ENCODE peak calls at places on chromosomes 12 and 14, in four cellular contexts. J is IMR-90, Y is mesenchymal stem cell, V is MM.1S. F is an unnamed sample.

GRCh38 chr14:74913986-74914573 is 9.0 kb downstream of the RPS6KL1 start:
- DNase-seq in J (peak; percentile 77), Y (peak; percentile 81), V (no peak), F (peak; percentile 83)

GRCh38 chr14:104150201-104151027 is 12.0 kb downstream of the KIF26A start:
- DNase-seq in J (no peak), Y (peak; percentile 91), V (no peak), F (peak; percentile 27)

GRCh38 chr12:6104027-6104426 is 20.4 kb downstream of the VWF start:
- DNase-seq in J (no peak), Y (no peak), V (peak; percentile 40), F (no peak)

GRCh38 chr12:65232490-65233077 is 45.9 kb upstream of the MSRB3 start:
- DNase-seq in J (peak; percentile 38), Y (peak; percentile 35), V (peak; percentile 42), F (peak; percentile 11)

GRCh38 chr12:79252358-79253075 is 387.9 kb downstream of the SYT1 start:
- DNase-seq in J (peak; percentile 67), Y (no peak), V (no peak), F (peak; percentile 18)

GRCh38 chr14:68000516-68000915 is 180.9 kb downstream of the RAD51B start:
- DNase-seq in J (no peak), Y (peak; percentile 37), V (no peak), F (no peak)

GRCh38 chr14:100278702-100279101 is 27.5 kb downstream of the SLC25A29 start:
- DNase-seq in J (peak; percentile 67), Y (peak; percentile 78), V (peak; percentile 64), F (peak; percentile 60)

GRCh38 chr12:6351622-6352021 is 9.7 kb upstream of the TNFRSF1A start:
- DNase-seq in J (no peak), Y (no peak), V (no peak), F (no peak)

GRCh38 chr12:3455312-3455711 is 35.7 kb upstream of the PRMT8 start:
- DNase-seq in J (no peak), Y (no peak), V (no peak), F (no peak)

GRCh38 chr12:87272846-87273245 is 756.4 kb downstream of the C12orf50 start:
- DNase-seq in J (no peak), Y (no peak), V (no peak), F (peak; percentile 28)

GRCh38 chr12:41981758-41982157 is 162.9 kb downstream of the GXYLT1 start:
- DNase-seq in J (peak; percentile 10), Y (no peak), V (no peak), F (peak; percentile 70)

GRCh38 chr12:39622306-39622705 is 2.7 kb upstream of the ABCD2 start:
- DNase-seq in J (no peak), Y (no peak), V (no peak), F (no peak)

GRCh38 chr14:74712499-74713394 is at the start of the genes AREL1 and FCF1:
- DNase-seq in J (peak; percentile 91), Y (peak; percentile 96), V (peak; percentile 80), F (peak; percentile 91)

GRCh38 chr12:122853582-122854245 is 18.5 kb downstream of the HIP1R start:
- DNase-seq in J (no peak), Y (no peak), V (no peak), F (no peak)

GRCh38 chr12:122064034-122064777 is 14.3 kb upstream of the MLXIP start:
- DNase-seq in J (peak; percentile 90), Y (peak; percentile 99), V (peak; percentile 63), F (peak; percentile 89)

GRCh38 chr14:95713596-95714371 is at the start of gene TCL1A:
- DNase-seq in J (no peak), Y (no peak), V (no peak), F (no peak)

GRCh38 chr12:124377981-124378509 is 83.2 kb downstream of the RFLNA start:
- DNase-seq in J (no peak), Y (no peak), V (no peak), F (no peak)

GRCh38 chr12:24778486-24779304 is 170.2 kb downstream of the BCAT1 start:
- DNase-seq in J (peak; percentile 75), Y (peak; percentile 71), V (peak; percentile 41), F (peak; percentile 80)

GRCh38 chr12:62581288-62582064 is 114.8 kb downstream of the MON2 start:
- DNase-seq in J (peak; percentile 73), Y (peak; percentile 69), V (peak; percentile 48), F (peak; percentile 79)

GRCh38 chr14:72049462-72049861 is 117.2 kb downstream of the RGS6 start:
- DNase-seq in J (no peak), Y (no peak), V (no peak), F (peak; percentile 0)

GRCh38 chr12:113912761-113913295 is 53.3 kb downstream of the RBM19 start:
- DNase-seq in J (peak; percentile 70), Y (peak; percentile 73), V (peak; percentile 36), F (peak; percentile 55)

GRCh38 chr14:63257299-63257698 is 53.1 kb downstream of the RHOJ start:
- DNase-seq in J (no peak), Y (no peak), V (no peak), F (no peak)

GRCh38 chr12:11171953-11172675 is 1.1 kb downstream of the SMIM10L1 start:
- DNase-seq in J (peak; percentile 19), Y (no peak), V (peak; percentile 12), F (peak; percentile 30)

GRCh38 chr14:63656194-63656593 is 14.5 kb upstream of the WDR89 start:
- DNase-seq in J (no peak), Y (no peak), V (no peak), F (no peak)

GRCh38 chr14:31881531-31882310 is 195.4 kb upstream of the ARHGAP5 start:
- DNase-seq in J (peak; percentile 28), Y (no peak), V (no peak), F (peak; percentile 54)

GRCh38 chr12:60191676-60192359 is 596.0 kb downstream of the SLC16A7 start:
- DNase-seq in J (peak; percentile 64), Y (no peak), V (no peak), F (peak; percentile 17)

GRCh38 chr12:106709068-106709511 is 65.4 kb upstream of the RIC8B start:
- DNase-seq in J (no peak), Y (no peak), V (no peak), F (no peak)

GRCh38 chr12:95173392-95174251 is 43.6 kb downstream of the FGD6 start:
- DNase-seq in J (peak; percentile 91), Y (peak; percentile 86), V (no peak), F (peak; percentile 96)

GRCh38 chr14:61677469-61677868 is 17.8 kb upstream of the HIF1A start:
- DNase-seq in J (no peak), Y (no peak), V (no peak), F (no peak)

GRCh38 chr14:72565200-72565599 is 328.7 kb downstream of the DPF3 start:
- DNase-seq in J (no peak), Y (no peak), V (no peak), F (no peak)

GRCh38 chr12:110175201-110175600 is 51.0 kb downstream of the IFT81 start:
- DNase-seq in J (no peak), Y (no peak), V (no peak), F (no peak)

GRCh38 chr14:61750708-61751474 is 11.3 kb upstream of the SNAPC1 start:
- DNase-seq in J (peak; percentile 59), Y (peak; percentile 55), V (peak; percentile 77), F (peak; percentile 71)

GRCh38 chr12:85504624-85505023 is 224.6 kb downstream of the ALX1 start:
- DNase-seq in J (no peak), Y (no peak), V (no peak), F (no peak)

GRCh38 chr14:89435527-89436273 is 18.7 kb upstream of the FOXN3 start:
- DNase-seq in J (no peak), Y (no peak), V (no peak), F (peak; percentile 51)

GRCh38 chr12:42686514-42687172 is 97.1 kb upstream of the PRICKLE1 start:
- DNase-seq in J (peak; percentile 52), Y (no peak), V (no peak), F (peak; percentile 53)

DNA sequence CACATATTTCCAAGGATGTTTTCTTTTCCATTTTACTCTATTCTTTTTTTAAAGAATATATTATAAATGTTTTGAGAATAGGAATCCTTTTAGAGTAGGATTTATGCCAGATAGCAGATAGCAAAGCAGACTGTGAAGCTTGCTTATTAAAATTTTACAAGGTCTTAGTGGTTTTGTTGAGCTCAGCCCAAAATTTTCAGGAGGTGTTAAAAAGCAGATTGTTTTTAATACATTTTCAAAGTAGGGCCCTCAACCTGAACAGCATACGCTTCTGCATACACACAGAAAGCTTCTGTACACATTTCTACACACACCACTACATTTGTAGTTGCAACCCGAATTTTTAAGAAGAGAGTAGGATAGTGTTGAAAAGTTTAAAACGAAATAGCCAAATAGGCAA is 151.0 kb downstream of the EPS8 start:
- DNase-seq in J (no peak), Y (no peak), V (no peak), F (no peak)
- H3K9ac ChIP-seq in J (no peak overlapping the region), Y (peak overlapping the region; percentile 41), V (no peak overlapping the region), F (no peak overlapping the region)

DNA sequence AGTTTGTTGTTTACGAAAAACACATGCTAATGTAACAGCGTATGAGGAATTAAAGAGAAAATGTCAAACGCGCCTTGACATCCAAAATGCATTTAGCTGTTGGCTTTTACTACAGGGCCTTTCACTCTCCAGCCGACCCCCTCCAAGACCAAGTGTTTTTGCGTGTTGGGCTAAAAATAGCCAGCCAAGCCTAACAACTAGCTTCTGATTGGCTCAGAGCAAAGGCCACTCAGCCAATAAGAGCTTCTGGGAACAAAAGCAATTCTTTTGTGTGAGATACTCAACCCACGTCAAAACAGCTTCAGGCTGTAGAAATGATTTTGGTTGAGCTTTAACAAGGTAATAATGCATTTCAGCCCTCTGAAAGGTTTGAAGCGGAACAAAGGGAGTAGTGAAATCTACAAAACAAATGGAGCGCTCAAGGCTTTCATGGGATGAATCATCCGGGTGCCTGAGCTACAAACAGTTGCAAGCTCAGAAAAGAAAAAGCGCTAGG is 198.7 kb upstream of the DCN start:
- DNase-seq in J (peak; percentile 86), Y (peak; percentile 89), V (no peak), F (peak; percentile 91)
- H3K4me3 ChIP-seq in J (peak overlapping the region; percentile 77), Y (peak overlapping the region; percentile 82), V (no peak overlapping the region), F (peak overlapping the region; percentile 50)

DNA sequence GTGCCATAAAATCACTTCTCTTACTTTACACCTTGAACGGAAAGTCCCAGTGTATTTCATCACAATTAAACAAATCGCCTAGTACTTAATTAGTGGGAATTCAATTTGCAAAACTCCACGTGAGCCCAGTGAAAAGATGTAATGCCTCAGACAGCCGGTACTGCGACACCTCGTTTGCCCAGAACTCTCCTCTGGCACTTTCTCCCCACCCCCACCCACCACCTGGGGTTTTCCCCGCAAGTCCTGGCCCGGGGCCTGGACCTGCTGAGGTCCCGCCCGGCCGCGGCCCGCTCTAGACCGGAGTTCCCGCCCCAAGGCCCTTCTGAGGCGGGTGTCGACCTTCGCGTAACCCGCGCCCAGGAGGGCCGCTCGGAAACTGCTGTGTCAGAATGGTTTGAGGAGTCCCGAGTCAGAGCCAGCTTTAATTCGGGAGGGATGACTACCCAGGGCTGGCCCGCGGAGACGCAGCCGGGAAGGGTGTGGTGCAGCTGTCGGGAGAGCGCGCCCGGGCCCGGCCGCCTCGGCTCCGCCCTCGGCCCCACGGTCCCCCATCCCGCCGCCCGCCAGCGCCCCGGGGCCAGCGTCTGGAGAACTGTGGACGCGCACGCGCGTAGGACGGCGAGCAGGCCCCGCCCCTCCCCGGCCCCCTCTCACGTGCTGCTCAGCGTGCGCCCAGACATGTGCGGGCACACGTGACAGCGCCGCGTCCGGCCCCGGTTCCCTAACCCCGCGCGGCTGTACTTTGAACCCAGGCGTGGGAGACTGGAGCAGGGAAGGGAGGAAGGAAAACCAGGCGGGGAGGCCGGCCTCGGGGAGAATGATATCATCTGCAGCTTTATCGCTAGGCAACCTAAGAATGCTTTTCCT is 10.8 kb downstream of the BHLHE41 start:
- DNase-seq in J (peak; percentile 82), Y (peak; percentile 94), V (peak; percentile 96), F (peak; percentile 87)
- H3K9ac ChIP-seq in J (peak overlapping the region; percentile 33), Y (peak overlapping the region; percentile 93), V (peak overlapping the region; percentile 67), F (peak overlapping the region; percentile 76)

DNA sequence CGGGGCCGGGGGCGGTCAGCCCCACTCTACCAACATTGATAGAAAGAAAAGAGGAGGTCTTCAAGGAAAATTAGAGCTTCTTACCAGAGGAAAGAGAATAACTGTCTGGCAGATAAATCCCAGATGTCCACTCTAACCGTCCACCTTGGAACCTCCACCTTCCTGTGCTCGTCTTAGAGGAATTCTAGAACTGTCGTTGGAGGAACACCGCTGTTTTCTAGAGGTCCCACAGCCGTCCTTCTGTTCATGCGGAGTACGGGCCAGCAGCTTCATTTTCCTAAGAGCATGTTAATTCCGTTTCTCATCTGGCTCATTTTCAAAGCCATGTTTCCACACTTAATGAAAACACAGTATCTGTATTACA is 107.9 kb upstream of the ESRRB start:
- DNase-seq in J (no peak), Y (no peak), V (no peak), F (no peak)
- H3K4me3 ChIP-seq in J (peak overlapping the region; percentile 39), Y (peak overlapping the region; percentile 85), V (no peak overlapping the region), F (peak overlapping the region; percentile 22)